ENCODE peak calls at places on chromosomes 16 and 17, in four cellular contexts. O, B, U and D are unnamed samples. For H3K27me3, the result is how much of the 10 kb centered on the place peaks cover.

GRCh38 chr17:83064732-83065659 is 14.4 kb upstream of the METRNL start:
- DNase-seq in O (peak), B (peak), U (peak), D (peak)

GRCh38 chr16:69033550-69033949 is 71.9 kb upstream of the HAS3 start:
- DNase-seq in O (no peak), B (no peak), U (no peak), D (no peak)

GRCh38 chr17:57114085-57114673 is 29.1 kb downstream of the AKAP1 start:
- DNase-seq in O (no peak), B (no peak), U (peak), D (no peak)

GRCh38 chr17:44502598-44503079 is 567 bp downstream of the GPATCH8 start:
- DNase-seq in O (no peak), B (no peak), U (no peak), D (no peak)

GRCh38 chr17:39576187-39576586 is 31.5 kb downstream of the NEUROD2 start:
- DNase-seq in O (no peak), B (no peak), U (no peak), D (no peak)

GRCh38 chr17:43224146-43224705 is 4.2 kb downstream of the CCDC200 start:
- DNase-seq in O (no peak), B (no peak), U (no peak), D (no peak)

GRCh38 chr17:35135322-35135721 is 6.8 kb downstream of the NLE1 start:
- DNase-seq in O (no peak), B (no peak), U (no peak), D (no peak)

GRCh38 chr16:48292452-48292851 is 45.1 kb upstream of the ABCC11 start:
- DNase-seq in O (no peak), B (no peak), U (no peak), D (no peak)

GRCh38 chr16:50183316-50183715 is 30.2 kb downstream of the TENT4B start:
- DNase-seq in O (no peak), B (no peak), U (no peak), D (no peak)

GRCh38 chr16:85105475-85105874 is 6.8 kb downstream of the CIBAR2 start:
- DNase-seq in O (no peak), B (no peak), U (no peak), D (no peak)

GRCh38 chr17:50774225-50774803 is 7.0 kb upstream of the ANKRD40CL start:
- DNase-seq in O (no peak), B (peak), U (no peak), D (no peak)

GRCh38 chr16:56372938-56373337 is 52.4 kb downstream of the AMFR start:
- DNase-seq in O (no peak), B (no peak), U (no peak), D (no peak)

GRCh38 chr17:42706732-42707131 is 24.4 kb downstream of the CNTNAP1 start:
- DNase-seq in O (no peak), B (no peak), U (no peak), D (no peak)

GRCh38 chr16:25033852-25034251 is 18.7 kb upstream of the ARHGAP17 start:
- DNase-seq in O (no peak), B (no peak), U (no peak), D (no peak)

GRCh38 chr16:27169511-27170071 is 33.7 kb upstream of the KDM8 start:
- DNase-seq in O (no peak), B (no peak), U (no peak), D (no peak)

GRCh38 chr17:57256708-57257112 is 387 bp downstream of the MSI2 start:
- DNase-seq in O (no peak), B (no peak), U (no peak), D (peak)

GRCh38 chr17:58487589-58488427 is at the start of gene HSF5:
- DNase-seq in O (peak), B (no peak), U (no peak), D (no peak)

GRCh38 chr17:66190738-66191606 is 961 bp downstream of the CEP112 start:
- DNase-seq in O (no peak), B (no peak), U (no peak), D (no peak)

GRCh38 chr17:50884354-50885311 is 18.5 kb upstream of the TOB1 start:
- DNase-seq in O (no peak), B (no peak), U (no peak), D (no peak)

GRCh38 chr16:65524997-65525396 is 403.1 kb upstream of the CDH11 start:
- DNase-seq in O (peak), B (no peak), U (no peak), D (no peak)

GRCh38 chr16:84741351-84741791 is 41.6 kb downstream of the USP10 start:
- DNase-seq in O (no peak), B (no peak), U (no peak), D (no peak)

GRCh38 chr16:67668495-67669157 is 2.0 kb downstream of the C16orf86 start:
- DNase-seq in O (peak), B (peak), U (no peak), D (no peak)

GRCh38 chr16:75222271-75222783 is 3.5 kb downstream of the CTRB1 start:
- DNase-seq in O (peak), B (no peak), U (no peak), D (no peak)

DNA sequence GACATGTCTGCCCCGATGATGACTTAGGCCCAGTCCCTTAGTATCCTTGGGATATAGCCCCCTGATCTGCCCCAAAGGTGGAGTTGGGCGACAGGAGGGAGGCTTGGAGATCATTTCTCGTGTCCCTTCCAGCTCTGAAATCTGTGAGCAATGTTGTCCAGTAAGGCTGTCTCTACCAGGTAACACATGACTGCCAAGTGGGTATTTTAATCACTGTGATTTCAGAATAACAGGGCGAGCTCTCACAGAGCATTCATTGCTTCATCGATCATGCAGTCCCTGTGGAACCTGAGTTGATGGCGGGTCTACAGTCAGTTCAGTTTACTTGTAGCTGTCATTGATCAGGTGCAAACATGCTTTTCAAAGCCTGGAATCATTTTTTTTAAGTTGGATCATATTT is 39.2 kb downstream of the KSR1 start:
- DNase-seq in O (no peak), B (no peak), U (no peak), D (no peak)
- H3K27me3 ChIP-seq in O (under half), B (under half), U (under half), D (under half)

DNA sequence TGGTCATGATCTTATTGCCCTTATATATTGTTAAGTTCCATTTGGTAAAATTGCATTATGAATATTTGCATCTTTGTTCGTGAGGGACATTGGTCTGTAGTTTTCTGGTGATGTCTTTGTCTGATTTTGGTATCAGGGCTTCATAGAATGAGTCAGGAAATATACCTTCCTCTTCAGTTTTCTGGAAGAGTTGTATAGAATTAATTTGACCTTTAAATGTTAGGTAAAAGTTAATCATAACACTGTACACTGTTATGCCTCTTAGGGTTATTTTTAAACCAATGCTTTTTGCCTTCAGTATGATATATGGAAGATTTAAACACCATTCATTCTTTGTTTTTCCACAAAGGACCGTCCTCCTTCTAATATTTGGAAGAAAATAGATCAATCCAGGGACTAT is 180.0 kb downstream of the CHD9 start:
- DNase-seq in O (no peak), B (no peak), U (no peak), D (no peak)
- TF ChIP-seq POLR2A in O (no peak), B (no peak), U (no peak), D (no peak)

GRCh38 chr16:90002759-90003158 is 16.5 kb downstream of the DBNDD1 start:
- DNase-seq in O (no peak), B (no peak), U (no peak), D (no peak)
- H3K27me3 ChIP-seq in O (under half), B (under half), U (under half), D (under half)

DNA sequence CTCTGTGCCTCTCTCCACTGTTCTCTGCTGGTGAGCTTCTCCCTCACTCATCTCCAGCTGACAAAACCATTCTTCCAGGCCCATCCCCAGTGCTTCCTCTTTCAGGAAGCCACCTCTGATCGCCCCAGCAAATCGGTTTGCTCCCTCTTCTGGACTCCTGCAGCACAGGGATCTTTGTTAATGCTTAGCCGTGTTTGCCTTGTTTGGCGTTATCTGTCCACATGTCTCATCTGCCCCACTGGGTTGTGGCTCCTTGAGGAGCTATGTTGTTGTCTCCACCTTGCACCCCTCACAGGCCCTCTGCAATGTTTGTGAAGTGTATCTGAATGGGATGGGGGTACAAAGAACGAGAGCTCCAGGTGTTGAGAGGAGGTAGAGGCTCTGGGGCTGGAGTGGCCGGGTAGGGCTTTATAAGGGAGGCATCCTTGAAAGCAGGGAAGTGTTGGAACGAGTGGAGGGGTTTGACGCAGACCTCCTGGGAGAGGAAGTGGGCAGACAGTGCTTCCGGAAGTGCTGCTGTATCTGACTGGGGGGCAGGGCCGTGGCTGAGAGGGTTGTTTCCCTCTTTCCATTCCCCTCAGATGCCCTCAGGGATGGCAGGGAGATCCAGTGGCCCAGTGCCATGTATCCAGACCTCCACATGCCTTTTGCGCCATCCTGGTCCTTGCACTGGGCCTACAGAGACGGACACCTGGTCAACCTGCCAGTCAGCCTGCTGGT is 27.8 kb downstream of the CASKIN2 start:
- DNase-seq in O (peak), B (no peak), U (no peak), D (no peak)
- TF ChIP-seq POLR2A in O (no peak), B (no peak), U (no peak), D (no peak)